ENCODE peak calls at places on chromosomes 1 and 21, in eight cellular contexts. Q, X, C, V, J, K, I and Y are unnamed samples.
A peak's percentile ranks its signal among the peaks of the same experiment; 100 is the strongest.

GRCh38 chr1:242216368-242216767 is 217.5 kb upstream of the MAP1LC3C start:
- DNase-seq in Q (no peak), X (no peak), C (no peak), V (no peak), J (no peak), K (no peak), I (no peak), Y (no peak)

GRCh38 chr1:160083968-160084770 is 2.8 kb downstream of the KCNJ9 start:
- DNase-seq in Q (no peak), X (no peak), C (peak; percentile 46), V (peak; percentile 89), J (peak; percentile 61), K (peak; percentile 80), I (peak; percentile 49), Y (peak; percentile 86)

GRCh38 chr1:34367954-34368353 is 191.2 kb downstream of the C1orf94 start:
- DNase-seq in Q (no peak), X (no peak), C (no peak), V (no peak), J (no peak), K (no peak), I (no peak), Y (no peak)

GRCh38 chr1:59384443-59384842 is 87.5 kb downstream of the FGGY start:
- DNase-seq in Q (no peak), X (no peak), C (no peak), V (no peak), J (no peak), K (no peak), I (no peak), Y (no peak)

GRCh38 chr1:28506907-28507246 is 1.0 kb downstream of the RCC1 start:
- DNase-seq in Q (no peak), X (no peak), C (no peak), V (no peak), J (no peak), K (no peak), I (no peak), Y (no peak)

GRCh38 chr21:41943468-41944250 is 10.2 kb downstream of the C2CD2 start:
- DNase-seq in Q (no peak), X (no peak), C (no peak), V (no peak), J (no peak), K (no peak), I (no peak), Y (no peak)

GRCh38 chr1:44834328-44834727 is 8.7 kb downstream of the PTCH2 start:
- DNase-seq in Q (no peak), X (no peak), C (no peak), V (no peak), J (no peak), K (no peak), I (no peak), Y (no peak)

GRCh38 chr1:90725341-90725960 is 8.3 kb upstream of the BARHL2 start:
- DNase-seq in Q (no peak), X (no peak), C (peak; percentile 39), V (peak; percentile 73), J (no peak), K (no peak), I (no peak), Y (no peak)

GRCh38 chr1:153921803-153922075 is 1.0 kb downstream of the GATAD2B start:
- DNase-seq in Q (no peak), X (no peak), C (no peak), V (peak; percentile 29), J (no peak), K (peak; percentile 36), I (no peak), Y (peak; percentile 37)

GRCh38 chr1:85862456-85862855 is 154.2 kb upstream of the ZNHIT6 start:
- DNase-seq in Q (no peak), X (no peak), C (no peak), V (no peak), J (no peak), K (no peak), I (no peak), Y (no peak)

GRCh38 chr1:22228505-22228911 is 85.6 kb upstream of the WNT4 start:
- DNase-seq in Q (no peak), X (no peak), C (no peak), V (no peak), J (no peak), K (no peak), I (no peak), Y (no peak)

GRCh38 chr1:6276765-6277555 is 16.1 kb upstream of the GPR153 start:
- DNase-seq in Q (no peak), X (no peak), C (no peak), V (no peak), J (no peak), K (no peak), I (no peak), Y (no peak)

GRCh38 chr1:3664700-3665375 is 12.5 kb downstream of the TP73 start:
- DNase-seq in Q (no peak), X (no peak), C (no peak), V (no peak), J (peak; percentile 3), K (no peak), I (no peak), Y (peak; percentile 9)